ENCODE peak calls at places on chromosomes 6 and 20, in five cellular contexts. One of them, this sample, is unnamed.

GRCh38 chr6:40715501-40716403 is 128.6 kb upstream of the LRFN2 start:
- DNase-seq in nephron progenitor cell: no peak
- DNase-seq in neural crest cell: no peak
- DNase-seq in progenitor cell of endocrine pancreas: no peak
- DNase-seq in MM.1S: no peak
- DNase-seq in this sample: no peak

GRCh38 chr20:1946762-1947534 is 46.9 kb downstream of the PDYN start:
- DNase-seq in neural crest cell: peak
- DNase-seq in nephron progenitor cell: peak
- DNase-seq in progenitor cell of endocrine pancreas: peak
- DNase-seq in MM.1S: no peak
- DNase-seq in this sample: no peak

GRCh38 chr6:149852180-149852579 is 12.0 kb downstream of the LRP11 start:
- DNase-seq in progenitor cell of endocrine pancreas: no peak
- DNase-seq in neural crest cell: no peak
- DNase-seq in nephron progenitor cell: no peak
- DNase-seq in MM.1S: no peak
- DNase-seq in this sample: no peak

GRCh38 chr6:81814365-81815109 is 62.1 kb upstream of the TENT5A start:
- DNase-seq in MM.1S: no peak
- DNase-seq in nephron progenitor cell: no peak
- DNase-seq in neural crest cell: no peak
- DNase-seq in progenitor cell of endocrine pancreas: no peak
- DNase-seq in this sample: no peak

GRCh38 chr20:58652606-58653303 is 1.7 kb downstream of the STX16 start:
- DNase-seq in MM.1S: no peak
- DNase-seq in progenitor cell of endocrine pancreas: no peak
- DNase-seq in nephron progenitor cell: no peak
- DNase-seq in neural crest cell: no peak
- DNase-seq in this sample: no peak

GRCh38 chr6:135938588-135939215 is 87.2 kb downstream of the PDE7B start:
- DNase-seq in MM.1S: no peak
- DNase-seq in nephron progenitor cell: no peak
- DNase-seq in progenitor cell of endocrine pancreas: no peak
- DNase-seq in neural crest cell: no peak
- DNase-seq in this sample: no peak

GRCh38 chr6:24936641-24937317 is 1.0 kb upstream of the RIPOR2 start:
- DNase-seq in nephron progenitor cell: no peak
- DNase-seq in neural crest cell: no peak
- DNase-seq in progenitor cell of endocrine pancreas: no peak
- DNase-seq in MM.1S: peak
- DNase-seq in this sample: peak

GRCh38 chr6:25053875-25054371 is 118.2 kb upstream of the RIPOR2 start:
- DNase-seq in neural crest cell: no peak
- DNase-seq in nephron progenitor cell: peak
- DNase-seq in MM.1S: no peak
- DNase-seq in progenitor cell of endocrine pancreas: no peak
- DNase-seq in this sample: peak

GRCh38 chr6:99369533-99369932 is 20.1 kb upstream of the FAXC start:
- DNase-seq in nephron progenitor cell: no peak
- DNase-seq in neural crest cell: no peak
- DNase-seq in progenitor cell of endocrine pancreas: no peak
- DNase-seq in MM.1S: no peak
- DNase-seq in this sample: no peak

GRCh38 chr6:33962673-33963072 is 158.9 kb upstream of the MLN start:
- DNase-seq in nephron progenitor cell: no peak
- DNase-seq in MM.1S: no peak
- DNase-seq in neural crest cell: no peak
- DNase-seq in progenitor cell of endocrine pancreas: no peak
- DNase-seq in this sample: no peak

GRCh38 chr20:47236639-47236900 is 119.9 kb downstream of the ZMYND8 start:
- DNase-seq in neural crest cell: no peak
- DNase-seq in progenitor cell of endocrine pancreas: no peak
- DNase-seq in MM.1S: no peak
- DNase-seq in nephron progenitor cell: no peak
- DNase-seq in this sample: no peak

GRCh38 chr20:63455568-63455859 is 16.9 kb downstream of the KCNQ2 start:
- DNase-seq in nephron progenitor cell: no peak
- DNase-seq in progenitor cell of endocrine pancreas: no peak
- DNase-seq in neural crest cell: no peak
- DNase-seq in MM.1S: no peak
- DNase-seq in this sample: no peak

GRCh38 chr6:31935829-31936228 is 8.3 kb downstream of the C2 start:
- DNase-seq in MM.1S: no peak
- DNase-seq in neural crest cell: no peak
- DNase-seq in progenitor cell of endocrine pancreas: no peak
- DNase-seq in nephron progenitor cell: no peak
- DNase-seq in this sample: no peak

GRCh38 chr20:23147964-23148720 is 62.0 kb upstream of the CD93 start:
- DNase-seq in progenitor cell of endocrine pancreas: no peak
- DNase-seq in MM.1S: no peak
- DNase-seq in neural crest cell: no peak
- DNase-seq in nephron progenitor cell: no peak
- DNase-seq in this sample: peak

GRCh38 chr20:17710379-17711305 is 10.9 kb downstream of the BANF2 start:
- DNase-seq in MM.1S: no peak
- DNase-seq in neural crest cell: no peak
- DNase-seq in progenitor cell of endocrine pancreas: no peak
- DNase-seq in nephron progenitor cell: peak
- DNase-seq in this sample: no peak

GRCh38 chr20:301886-302848 is 4.8 kb downstream of the ZCCHC3 start:
- DNase-seq in neural crest cell: no peak
- DNase-seq in MM.1S: no peak
- DNase-seq in progenitor cell of endocrine pancreas: no peak
- DNase-seq in nephron progenitor cell: no peak
- DNase-seq in this sample: no peak

GRCh38 chr20:45445805-45446562 is 23.6 kb upstream of the WFDC2 start:
- DNase-seq in MM.1S: peak
- DNase-seq in nephron progenitor cell: peak
- DNase-seq in neural crest cell: peak
- DNase-seq in progenitor cell of endocrine pancreas: peak
- DNase-seq in this sample: peak

GRCh38 chr6:170210651-170211403 is 80.1 kb downstream of the DLL1 start:
- DNase-seq in neural crest cell: no peak
- DNase-seq in nephron progenitor cell: no peak
- DNase-seq in MM.1S: no peak
- DNase-seq in progenitor cell of endocrine pancreas: no peak
- DNase-seq in this sample: no peak

GRCh38 chr6:11987390-11987789 is 24.7 kb upstream of the HIVEP1 start:
- DNase-seq in neural crest cell: no peak
- DNase-seq in progenitor cell of endocrine pancreas: no peak
- DNase-seq in nephron progenitor cell: no peak
- DNase-seq in MM.1S: no peak
- DNase-seq in this sample: no peak

GRCh38 chr6:10518461-10519216 is 2.5 kb upstream of the GCNT2 start:
- DNase-seq in neural crest cell: no peak
- DNase-seq in progenitor cell of endocrine pancreas: no peak
- DNase-seq in nephron progenitor cell: no peak
- DNase-seq in MM.1S: no peak
- DNase-seq in this sample: no peak

GRCh38 chr6:145891126-145891525 is 73.0 kb downstream of the SHPRH start:
- DNase-seq in progenitor cell of endocrine pancreas: no peak
- DNase-seq in MM.1S: no peak
- DNase-seq in nephron progenitor cell: no peak
- DNase-seq in neural crest cell: no peak
- DNase-seq in this sample: no peak

GRCh38 chr6:40791004-40791403 is 203.8 kb upstream of the LRFN2 start:
- DNase-seq in neural crest cell: no peak
- DNase-seq in nephron progenitor cell: peak
- DNase-seq in progenitor cell of endocrine pancreas: no peak
- DNase-seq in MM.1S: no peak
- DNase-seq in this sample: no peak

GRCh38 chr6:21634582-21634981 is 41.0 kb downstream of the SOX4 start:
- DNase-seq in nephron progenitor cell: no peak
- DNase-seq in neural crest cell: no peak
- DNase-seq in MM.1S: no peak
- DNase-seq in progenitor cell of endocrine pancreas: no peak
- DNase-seq in this sample: no peak

GRCh38 chr6:152057832-152058498 is 250.5 kb downstream of the ESR1 start:
- DNase-seq in nephron progenitor cell: no peak
- DNase-seq in neural crest cell: no peak
- DNase-seq in MM.1S: peak
- DNase-seq in progenitor cell of endocrine pancreas: no peak
- DNase-seq in this sample: peak

GRCh38 chr20:59770851-59771250 is 162.6 kb downstream of the SYCP2 start:
- DNase-seq in progenitor cell of endocrine pancreas: no peak
- DNase-seq in neural crest cell: no peak
- DNase-seq in MM.1S: no peak
- DNase-seq in nephron progenitor cell: no peak
- DNase-seq in this sample: no peak

GRCh38 chr6:30847421-30847970 is 36.8 kb upstream of the DDR1 start:
- DNase-seq in neural crest cell: no peak
- DNase-seq in MM.1S: no peak
- DNase-seq in progenitor cell of endocrine pancreas: no peak
- DNase-seq in nephron progenitor cell: peak
- DNase-seq in this sample: no peak

GRCh38 chr6:39997101-39997635 is 62.9 kb upstream of the MOCS1 start:
- DNase-seq in progenitor cell of endocrine pancreas: no peak
- DNase-seq in neural crest cell: no peak
- DNase-seq in nephron progenitor cell: no peak
- DNase-seq in MM.1S: no peak
- DNase-seq in this sample: no peak

GRCh38 chr20:43565758-43566104 is 6.9 kb downstream of the SGK2 start:
- DNase-seq in progenitor cell of endocrine pancreas: no peak
- DNase-seq in neural crest cell: no peak
- DNase-seq in MM.1S: no peak
- DNase-seq in nephron progenitor cell: no peak
- DNase-seq in this sample: no peak

GRCh38 chr20:63567382-63568169 is 6.5 kb downstream of the HELZ2 start:
- DNase-seq in progenitor cell of endocrine pancreas: no peak
- DNase-seq in nephron progenitor cell: no peak
- DNase-seq in neural crest cell: no peak
- DNase-seq in MM.1S: peak
- DNase-seq in this sample: peak

GRCh38 chr6:145214570-145214969 is 520.8 kb downstream of the EPM2A start:
- DNase-seq in nephron progenitor cell: peak
- DNase-seq in neural crest cell: no peak
- DNase-seq in MM.1S: peak
- DNase-seq in progenitor cell of endocrine pancreas: no peak
- DNase-seq in this sample: no peak

GRCh38 chr6:148835920-148836441 is 89.2 kb downstream of the UST start:
- DNase-seq in neural crest cell: no peak
- DNase-seq in progenitor cell of endocrine pancreas: no peak
- DNase-seq in nephron progenitor cell: no peak
- DNase-seq in MM.1S: no peak
- DNase-seq in this sample: peak

GRCh38 chr6:161522286-161522685 is 248.4 kb upstream of the AGPAT4 start:
- DNase-seq in neural crest cell: no peak
- DNase-seq in progenitor cell of endocrine pancreas: no peak
- DNase-seq in nephron progenitor cell: no peak
- DNase-seq in MM.1S: no peak
- DNase-seq in this sample: no peak

GRCh38 chr20:61397146-61397545 is 145.1 kb downstream of the CDH4 start:
- DNase-seq in MM.1S: no peak
- DNase-seq in progenitor cell of endocrine pancreas: no peak
- DNase-seq in neural crest cell: no peak
- DNase-seq in nephron progenitor cell: no peak
- DNase-seq in this sample: no peak

GRCh38 chr20:38175221-38176030 is 10.4 kb upstream of the TGM2 start:
- DNase-seq in nephron progenitor cell: peak
- DNase-seq in neural crest cell: no peak
- DNase-seq in progenitor cell of endocrine pancreas: no peak
- DNase-seq in MM.1S: no peak
- DNase-seq in this sample: no peak
- TF ChIP-seq CTCF in nephron progenitor cell: no peak
- TF ChIP-seq CTCF in neural crest cell: no peak
- TF ChIP-seq CTCF in progenitor cell of endocrine pancreas: no peak
- TF ChIP-seq CTCF in MM.1S: no peak
- TF ChIP-seq CTCF in this sample: no peak

GRCh38 chr20:48404598-48404997 is 423.2 kb downstream of the PREX1 start:
- DNase-seq in nephron progenitor cell: no peak
- DNase-seq in neural crest cell: no peak
- DNase-seq in MM.1S: no peak
- DNase-seq in progenitor cell of endocrine pancreas: no peak
- DNase-seq in this sample: peak
- TF ChIP-seq CTCF in nephron progenitor cell: no peak
- TF ChIP-seq CTCF in neural crest cell: peak
- TF ChIP-seq CTCF in MM.1S: no peak
- TF ChIP-seq CTCF in progenitor cell of endocrine pancreas: peak
- TF ChIP-seq CTCF in this sample: no peak

GRCh38 chr6:90096818-90097217 is 199.8 kb downstream of the BACH2 start:
- DNase-seq in nephron progenitor cell: no peak
- DNase-seq in MM.1S: no peak
- DNase-seq in neural crest cell: no peak
- DNase-seq in progenitor cell of endocrine pancreas: no peak
- DNase-seq in this sample: no peak

GRCh38 chr6:90097357-90097756 is 199.3 kb downstream of the BACH2 start:
- DNase-seq in nephron progenitor cell: no peak
- DNase-seq in progenitor cell of endocrine pancreas: no peak
- DNase-seq in neural crest cell: no peak
- DNase-seq in MM.1S: no peak
- DNase-seq in this sample: no peak

GRCh38 chr6:90098637-90099036 is 198.0 kb downstream of the BACH2 start:
- DNase-seq in progenitor cell of endocrine pancreas: no peak
- DNase-seq in MM.1S: no peak
- DNase-seq in neural crest cell: no peak
- DNase-seq in nephron progenitor cell: no peak
- DNase-seq in this sample: no peak

GRCh38 chr6:90100059-90100665 is 196.5 kb downstream of the BACH2 start:
- DNase-seq in neural crest cell: no peak
- DNase-seq in MM.1S: no peak
- DNase-seq in progenitor cell of endocrine pancreas: no peak
- DNase-seq in nephron progenitor cell: no peak
- DNase-seq in this sample: no peak

DNA sequence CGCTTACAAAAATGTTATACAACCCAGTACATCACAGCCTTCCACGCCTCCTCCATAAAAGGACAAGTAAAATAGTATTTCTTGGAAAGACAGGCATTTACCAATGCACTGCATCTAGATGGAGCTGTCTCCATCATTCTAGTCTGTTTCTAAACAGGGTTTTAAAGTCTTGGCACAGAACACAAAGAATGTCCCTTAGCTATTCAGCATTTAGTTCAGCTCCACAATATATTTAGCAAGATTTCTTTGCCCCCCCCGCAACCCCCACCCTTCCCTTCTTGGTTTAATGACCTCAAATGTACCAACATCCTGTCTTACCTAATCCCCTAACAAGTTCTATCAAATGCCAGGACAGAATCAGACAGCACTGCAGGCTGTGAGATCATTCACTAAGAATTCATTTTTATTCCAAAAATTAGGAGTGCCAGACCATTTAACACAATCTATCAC is 198.6 kb downstream of the BACH2 start:
- DNase-seq in neural crest cell: no peak
- DNase-seq in nephron progenitor cell: no peak
- DNase-seq in progenitor cell of endocrine pancreas: no peak
- DNase-seq in MM.1S: no peak
- DNase-seq in this sample: no peak
- TF ChIP-seq CTCF in neural crest cell: no peak
- TF ChIP-seq CTCF in nephron progenitor cell: no peak
- TF ChIP-seq CTCF in progenitor cell of endocrine pancreas: peak
- TF ChIP-seq CTCF in MM.1S: no peak
- TF ChIP-seq CTCF in this sample: no peak

DNA sequence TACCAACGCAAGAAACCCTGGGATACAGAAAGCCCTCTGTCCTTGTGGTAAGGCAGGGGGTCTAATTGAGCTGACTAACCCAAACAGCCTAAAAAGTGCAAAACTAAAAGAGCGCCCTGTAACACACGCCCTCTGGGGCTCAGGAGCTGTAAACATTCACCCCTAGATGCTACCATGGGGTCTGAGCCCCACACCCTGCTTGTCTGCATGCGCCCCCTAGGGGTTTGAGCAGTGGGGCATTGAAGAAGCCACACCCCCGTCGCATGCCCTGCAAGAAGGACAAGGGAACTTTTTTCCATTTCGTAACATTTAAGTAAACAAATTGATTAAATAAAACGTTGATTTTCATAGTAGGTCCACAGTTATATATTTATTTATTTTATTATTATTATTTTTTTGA is 616.9 kb upstream of the MAN1A1 start:
- DNase-seq in nephron progenitor cell: no peak
- DNase-seq in neural crest cell: no peak
- DNase-seq in MM.1S: no peak
- DNase-seq in progenitor cell of endocrine pancreas: no peak
- DNase-seq in this sample: peak
- TF ChIP-seq CTCF in nephron progenitor cell: no peak
- TF ChIP-seq CTCF in neural crest cell: no peak
- TF ChIP-seq CTCF in MM.1S: peak
- TF ChIP-seq CTCF in progenitor cell of endocrine pancreas: no peak
- TF ChIP-seq CTCF in this sample: peak

This sample was measured in GM10248.